ENCODE peak calls at places on chromosomes 6 and 20, in four cellular contexts. One of them, this sample, is unnamed. For H3K4me1 and H3K9me3, the result is how much of the 10 kb centered on the place peaks cover.

GRCh38 chr6:20028143-20028542 is 184.1 kb downstream of the MBOAT1 start:
- DNase-seq in small intestine: peak
- DNase-seq in hepatocyte: no peak
- DNase-seq in ovary: no peak
- DNase-seq in this sample: no peak

GRCh38 chr20:13610205-13610604 is 28.5 kb downstream of the TASP1 start:
- DNase-seq in small intestine: no peak
- DNase-seq in hepatocyte: peak
- DNase-seq in ovary: no peak
- DNase-seq in this sample: peak

GRCh38 chr6:118263929-118264486 is 284.1 kb upstream of the PLN start:
- DNase-seq in small intestine: no peak
- DNase-seq in hepatocyte: peak
- DNase-seq in ovary: no peak
- DNase-seq in this sample: no peak

GRCh38 chr6:105765239-105765638 is 320.9 kb upstream of the PRDM1 start:
- DNase-seq in small intestine: no peak
- DNase-seq in hepatocyte: no peak
- DNase-seq in ovary: no peak
- DNase-seq in this sample: no peak

GRCh38 chr6:65776332-65776731 is 69.3 kb upstream of the EYS start:
- DNase-seq in small intestine: no peak
- DNase-seq in hepatocyte: peak
- DNase-seq in ovary: no peak
- DNase-seq in this sample: peak

GRCh38 chr6:34392497-34393190 is at the start of gene NUDT3:
- DNase-seq in small intestine: peak
- DNase-seq in hepatocyte: peak
- DNase-seq in ovary: peak
- DNase-seq in this sample: peak

GRCh38 chr6:72709436-72709835 is 87.6 kb downstream of the KCNQ5 start:
- DNase-seq in small intestine: no peak
- DNase-seq in hepatocyte: no peak
- DNase-seq in ovary: no peak
- DNase-seq in this sample: no peak

GRCh38 chr20:24610341-24611115 is 141.1 kb downstream of the SYNDIG1 start:
- DNase-seq in small intestine: no peak
- DNase-seq in hepatocyte: no peak
- DNase-seq in ovary: no peak
- DNase-seq in this sample: no peak

GRCh38 chr6:109039795-109040194 is 54.9 kb downstream of the SESN1 start:
- DNase-seq in small intestine: no peak
- DNase-seq in hepatocyte: peak
- DNase-seq in ovary: no peak
- DNase-seq in this sample: peak

GRCh38 chr20:47348539-47349142 is 7.9 kb downstream of the ZMYND8 start:
- DNase-seq in small intestine: no peak
- DNase-seq in hepatocyte: no peak
- DNase-seq in ovary: no peak
- DNase-seq in this sample: no peak

GRCh38 chr6:80543598-80544181 is 437.2 kb downstream of the BCKDHB start:
- DNase-seq in small intestine: no peak
- DNase-seq in hepatocyte: peak
- DNase-seq in ovary: no peak
- DNase-seq in this sample: peak

GRCh38 chr6:34174846-34175399 is 29.0 kb upstream of the GRM4 start:
- DNase-seq in small intestine: no peak
- DNase-seq in hepatocyte: no peak
- DNase-seq in ovary: no peak
- DNase-seq in this sample: no peak

GRCh38 chr6:101386982-101387381 is 6.5 kb upstream of the GRIK2 start:
- DNase-seq in small intestine: no peak
- DNase-seq in hepatocyte: no peak
- DNase-seq in ovary: no peak
- DNase-seq in this sample: peak

GRCh38 chr20:1941226-1941625 is 46.0 kb downstream of the SIRPA start:
- DNase-seq in small intestine: no peak
- DNase-seq in hepatocyte: no peak
- DNase-seq in ovary: no peak
- DNase-seq in this sample: no peak

GRCh38 chr6:90293319-90293937 is 3.2 kb downstream of the BACH2 start:
- DNase-seq in small intestine: no peak
- DNase-seq in hepatocyte: no peak
- DNase-seq in ovary: no peak
- DNase-seq in this sample: no peak

GRCh38 chr6:90294989-90295853 is 1.4 kb downstream of the BACH2 start:
- DNase-seq in small intestine: no peak
- DNase-seq in hepatocyte: peak
- DNase-seq in ovary: peak
- DNase-seq in this sample: peak

GRCh38 chr6:90295854-90296345 is 743 bp downstream of the BACH2 start:
- DNase-seq in small intestine: no peak
- DNase-seq in hepatocyte: peak
- DNase-seq in ovary: peak
- DNase-seq in this sample: no peak

GRCh38 chr6:90294008-90294511 is 2.6 kb downstream of the BACH2 start:
- DNase-seq in small intestine: no peak
- DNase-seq in hepatocyte: no peak
- DNase-seq in ovary: no peak
- DNase-seq in this sample: no peak

DNA sequence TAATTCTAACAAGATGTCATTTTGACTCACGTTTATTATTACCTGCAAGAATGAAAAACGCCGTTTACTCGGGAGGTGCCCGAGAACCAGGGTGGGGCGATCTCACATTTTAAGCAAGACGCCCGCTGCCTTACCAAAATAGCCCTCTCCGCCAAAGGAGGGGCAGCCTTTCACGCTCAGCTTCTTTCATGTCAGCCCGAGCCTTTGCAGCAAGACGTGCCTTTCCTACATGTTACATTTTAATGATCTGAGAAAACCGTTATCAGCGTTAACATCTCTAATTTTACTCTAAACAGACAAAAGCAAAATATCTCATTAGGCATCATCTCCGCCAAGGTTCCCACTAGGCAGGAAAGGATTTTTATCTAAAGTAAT is 2.0 kb downstream of the BACH2 start:
- DNase-seq in small intestine: no peak
- DNase-seq in hepatocyte: no peak
- DNase-seq in ovary: peak
- DNase-seq in this sample: no peak
- H3K4me3 ChIP-seq in small intestine: peak
- H3K4me3 ChIP-seq in hepatocyte: peak
- H3K4me3 ChIP-seq in ovary: peak
- H3K4me3 ChIP-seq in this sample: no peak

GRCh38 chr20:21559305-21559704 is 45.4 kb upstream of the NKX2-2 start:
- DNase-seq in small intestine: no peak
- DNase-seq in hepatocyte: no peak
- DNase-seq in ovary: no peak
- DNase-seq in this sample: no peak
- H3K4me1 ChIP-seq in small intestine: under half
- H3K4me1 ChIP-seq in hepatocyte: under half
- H3K4me1 ChIP-seq in ovary: under half
- H3K4me1 ChIP-seq in this sample: under half

DNA sequence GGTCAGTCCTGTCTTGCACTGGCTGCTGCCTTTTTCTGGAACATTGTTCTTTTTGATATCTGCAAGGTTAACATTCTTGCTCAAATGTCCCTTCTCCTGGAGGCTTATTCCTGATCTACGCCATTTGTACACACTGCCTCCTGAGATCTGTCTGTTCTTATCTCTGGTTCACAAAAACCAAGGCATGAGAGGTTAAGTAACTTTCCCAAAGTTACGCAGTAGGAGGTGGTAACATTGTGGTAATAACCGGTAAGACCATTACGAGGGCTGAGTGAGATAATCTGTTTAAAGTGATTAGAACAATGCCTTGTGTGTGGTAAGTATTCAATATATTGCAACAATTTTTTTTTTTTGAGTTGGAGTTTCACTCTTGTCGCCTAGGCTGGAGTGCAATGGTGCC is 132.1 kb downstream of the FNDC1 start:
- DNase-seq in small intestine: no peak
- DNase-seq in hepatocyte: no peak
- DNase-seq in ovary: no peak
- DNase-seq in this sample: no peak
- H3K9me3 ChIP-seq in small intestine: under half
- H3K9me3 ChIP-seq in hepatocyte: under half
- H3K9me3 ChIP-seq in ovary: under half
- H3K9me3 ChIP-seq in this sample: under half

DNA sequence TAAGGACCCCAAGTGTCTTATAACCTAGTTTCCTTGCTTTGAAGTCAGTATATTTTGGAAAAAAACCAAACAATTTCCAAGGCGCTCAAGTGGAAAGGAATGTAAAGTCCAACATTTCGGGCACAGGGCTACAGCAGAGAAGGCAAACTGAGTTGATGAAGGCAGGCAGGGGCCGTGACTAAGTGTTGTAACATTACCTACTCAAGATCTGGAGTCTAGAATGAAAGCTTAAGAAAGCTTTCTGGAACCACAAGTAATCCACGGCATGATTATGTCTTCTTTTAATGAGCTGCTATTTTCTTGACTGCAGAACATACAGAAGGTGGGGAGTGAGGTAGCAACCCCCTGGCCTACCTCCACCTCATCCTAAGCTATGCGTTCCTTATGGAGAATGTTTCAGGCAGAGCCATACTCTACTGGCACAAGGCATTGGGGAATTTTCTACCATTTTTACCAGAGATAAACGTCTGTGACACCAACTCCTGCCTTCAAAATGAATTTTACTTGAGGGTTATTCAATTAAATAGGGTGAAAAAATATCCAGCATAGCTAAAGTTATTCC is 4.3 kb downstream of the PPP1R10 start:
- DNase-seq in small intestine: no peak
- DNase-seq in hepatocyte: no peak
- DNase-seq in ovary: no peak
- DNase-seq in this sample: no peak
- H3K4me3 ChIP-seq in small intestine: no peak
- H3K4me3 ChIP-seq in hepatocyte: no peak
- H3K4me3 ChIP-seq in ovary: no peak
- H3K4me3 ChIP-seq in this sample: no peak

GRCh38 chr6:127282184-127282583 is 15.5 kb downstream of the RNF146 start:
- DNase-seq in small intestine: no peak
- DNase-seq in hepatocyte: no peak
- DNase-seq in ovary: no peak
- DNase-seq in this sample: no peak

GRCh38 chr6:127273499-127273898 is 6.8 kb downstream of the RNF146 start:
- DNase-seq in small intestine: no peak
- DNase-seq in hepatocyte: no peak
- DNase-seq in ovary: no peak
- DNase-seq in this sample: no peak

GRCh38 chr6:127277878-127278843 is 11.5 kb downstream of the RNF146 start:
- DNase-seq in small intestine: no peak
- DNase-seq in hepatocyte: no peak
- DNase-seq in ovary: no peak
- DNase-seq in this sample: no peak

GRCh38 chr6:127279815-127280214 is 13.2 kb downstream of the RNF146 start:
- DNase-seq in small intestine: no peak
- DNase-seq in hepatocyte: no peak
- DNase-seq in ovary: no peak
- DNase-seq in this sample: no peak

GRCh38 chr6:127276336-127276735 is 9.7 kb downstream of the RNF146 start:
- DNase-seq in small intestine: no peak
- DNase-seq in hepatocyte: no peak
- DNase-seq in ovary: no peak
- DNase-seq in this sample: no peak
- H3K4me1 ChIP-seq in small intestine: under half
- H3K4me1 ChIP-seq in hepatocyte: under half
- H3K4me1 ChIP-seq in ovary: under half
- H3K4me1 ChIP-seq in this sample: under half

This sample was measured in Caco-2.